ENCODE peak calls at places on chromosomes 6 and 20, in ten cellular contexts. P is NCI-H2107, N is RPMI8226, K is AG10803, V is GM04504, T is substantia nigra, B is T-cell, G is NCI-H2081, C is lower leg skin, M is HepG2. H is an unnamed sample.

GRCh38 chr6:26520088-26520839 is 17.9 kb upstream of the HMGN4 start:
- DNase-seq in M (peak), K (no peak), C (no peak), T (peak), N (no peak), V (no peak), B (no peak), G (no peak), P (no peak), H (peak)

GRCh38 chr6:165704001-165704748 is 41.1 kb upstream of the PDE10A start:
- DNase-seq in C (no peak), N (peak), M (no peak), B (no peak), K (no peak), T (no peak), P (no peak), G (no peak), V (no peak), H (peak)

GRCh38 chr6:18070486-18070885 is 52.0 kb downstream of the NHLRC1 start:
- DNase-seq in C (no peak), N (no peak), T (no peak), M (no peak), G (no peak), V (no peak), P (no peak), K (no peak), B (no peak), H (no peak)

GRCh38 chr6:148528292-148528691 is 185.7 kb downstream of the SASH1 start:
- DNase-seq in V (no peak), P (no peak), K (no peak), N (no peak), C (no peak), M (no peak), G (no peak), B (no peak), T (no peak), H (no peak)

GRCh38 chr20:31811796-31812728 is 7.1 kb upstream of the MYLK2 start:
- DNase-seq in N (no peak), T (no peak), C (no peak), G (no peak), V (no peak), M (no peak), P (no peak), K (peak), B (no peak), H (peak)

GRCh38 chr6:45253457-45253856 is 74.7 kb upstream of the RUNX2 start:
- DNase-seq in C (no peak), V (no peak), T (no peak), K (no peak), B (no peak), M (no peak), N (no peak), P (no peak), G (no peak), H (no peak)

GRCh38 chr20:63567382-63568169 is 6.5 kb downstream of the HELZ2 start:
- DNase-seq in V (no peak), C (no peak), P (no peak), K (no peak), T (no peak), N (peak), G (no peak), B (peak), M (no peak), H (no peak)

GRCh38 chr20:3156811-3157619 is 2.6 kb downstream of the FASTKD5 start:
- DNase-seq in B (no peak), N (no peak), P (no peak), K (no peak), C (no peak), V (no peak), M (no peak), G (no peak), T (no peak), H (no peak)

GRCh38 chr6:138795809-138796469 is at the start of gene ECT2L:
- DNase-seq in V (no peak), C (peak), B (no peak), G (peak), K (peak), T (no peak), N (no peak), M (no peak), P (no peak), H (peak)